ENCODE peak calls at places on chromosomes 5 and 9, in eight cellular contexts. One of them, this sample, is unnamed.

GRCh38 chr9:107005201-107005600 is 142.2 kb downstream of the ZNF462 start:
- DNase-seq in Jurkat, Clone E6-1: no peak
- DNase-seq in CD8-positive, alpha-beta T cell: no peak
- DNase-seq in NCI-H1092 treated with DMSO at 0.1 percent for 48 hours: no peak
- DNase-seq in SJCRH30: no peak
- DNase-seq in AG08396: no peak
- DNase-seq in A172: no peak
- DNase-seq in kidney tubule cell: no peak
- DNase-seq in this sample: no peak

GRCh38 chr9:86599565-86599964 is 245.4 kb upstream of the TUT7 start:
- DNase-seq in Jurkat, Clone E6-1: no peak
- DNase-seq in kidney tubule cell: no peak
- DNase-seq in CD8-positive, alpha-beta T cell: no peak
- DNase-seq in SJCRH30: peak
- DNase-seq in NCI-H1092 treated with DMSO at 0.1 percent for 48 hours: no peak
- DNase-seq in AG08396: no peak
- DNase-seq in A172: no peak
- DNase-seq in this sample: no peak

GRCh38 chr5:129807162-129807814 is 59.4 kb downstream of the MINAR2 start:
- DNase-seq in kidney tubule cell: peak
- DNase-seq in NCI-H1092 treated with DMSO at 0.1 percent for 48 hours: no peak
- DNase-seq in Jurkat, Clone E6-1: no peak
- DNase-seq in CD8-positive, alpha-beta T cell: no peak
- DNase-seq in AG08396: no peak
- DNase-seq in SJCRH30: no peak
- DNase-seq in A172: no peak
- DNase-seq in this sample: no peak

GRCh38 chr5:72541501-72542235 is 34.5 kb upstream of the ZNF366 start:
- DNase-seq in A172: no peak
- DNase-seq in SJCRH30: no peak
- DNase-seq in kidney tubule cell: no peak
- DNase-seq in Jurkat, Clone E6-1: no peak
- DNase-seq in NCI-H1092 treated with DMSO at 0.1 percent for 48 hours: no peak
- DNase-seq in CD8-positive, alpha-beta T cell: no peak
- DNase-seq in AG08396: no peak
- DNase-seq in this sample: no peak

GRCh38 chr5:100709771-100710170 is 174.6 kb downstream of the FAM174A start:
- DNase-seq in NCI-H1092 treated with DMSO at 0.1 percent for 48 hours: no peak
- DNase-seq in A172: no peak
- DNase-seq in AG08396: no peak
- DNase-seq in Jurkat, Clone E6-1: no peak
- DNase-seq in SJCRH30: no peak
- DNase-seq in kidney tubule cell: no peak
- DNase-seq in CD8-positive, alpha-beta T cell: no peak
- DNase-seq in this sample: no peak

GRCh38 chr5:83531661-83532060 is 60.1 kb downstream of the VCAN start:
- DNase-seq in A172: no peak
- DNase-seq in Jurkat, Clone E6-1: no peak
- DNase-seq in NCI-H1092 treated with DMSO at 0.1 percent for 48 hours: no peak
- DNase-seq in AG08396: no peak
- DNase-seq in SJCRH30: no peak
- DNase-seq in kidney tubule cell: no peak
- DNase-seq in CD8-positive, alpha-beta T cell: no peak
- DNase-seq in this sample: no peak

GRCh38 chr5:19886123-19886921 is 101.7 kb downstream of the CDH18 start:
- DNase-seq in NCI-H1092 treated with DMSO at 0.1 percent for 48 hours: peak
- DNase-seq in SJCRH30: no peak
- DNase-seq in kidney tubule cell: peak
- DNase-seq in Jurkat, Clone E6-1: no peak
- DNase-seq in CD8-positive, alpha-beta T cell: no peak
- DNase-seq in AG08396: peak
- DNase-seq in A172: peak
- DNase-seq in this sample: no peak

GRCh38 chr5:10534491-10535236 is 29.2 kb upstream of the ANKRD33B start:
- DNase-seq in Jurkat, Clone E6-1: no peak
- DNase-seq in NCI-H1092 treated with DMSO at 0.1 percent for 48 hours: no peak
- DNase-seq in AG08396: no peak
- DNase-seq in kidney tubule cell: no peak
- DNase-seq in SJCRH30: no peak
- DNase-seq in A172: no peak
- DNase-seq in CD8-positive, alpha-beta T cell: no peak
- DNase-seq in this sample: no peak

GRCh38 chr5:10556331-10556807 is 7.5 kb upstream of the ANKRD33B start:
- DNase-seq in kidney tubule cell: peak
- DNase-seq in AG08396: peak
- DNase-seq in NCI-H1092 treated with DMSO at 0.1 percent for 48 hours: no peak
- DNase-seq in A172: peak
- DNase-seq in SJCRH30: peak
- DNase-seq in Jurkat, Clone E6-1: no peak
- DNase-seq in CD8-positive, alpha-beta T cell: no peak
- DNase-seq in this sample: no peak

GRCh38 chr9:128152781-128153116 is 3.5 kb downstream of the LCN2 start:
- DNase-seq in NCI-H1092 treated with DMSO at 0.1 percent for 48 hours: no peak
- DNase-seq in AG08396: no peak
- DNase-seq in Jurkat, Clone E6-1: no peak
- DNase-seq in SJCRH30: no peak
- DNase-seq in kidney tubule cell: no peak
- DNase-seq in A172: no peak
- DNase-seq in CD8-positive, alpha-beta T cell: no peak
- DNase-seq in this sample: no peak

GRCh38 chr5:14487896-14488570 is 93.6 kb upstream of the OTULINL start:
- DNase-seq in A172: no peak
- DNase-seq in CD8-positive, alpha-beta T cell: no peak
- DNase-seq in Jurkat, Clone E6-1: no peak
- DNase-seq in SJCRH30: no peak
- DNase-seq in kidney tubule cell: no peak
- DNase-seq in NCI-H1092 treated with DMSO at 0.1 percent for 48 hours: no peak
- DNase-seq in AG08396: no peak
- DNase-seq in this sample: no peak

GRCh38 chr9:76200315-76200714 is 193.9 kb downstream of the RFK start:
- DNase-seq in Jurkat, Clone E6-1: no peak
- DNase-seq in CD8-positive, alpha-beta T cell: no peak
- DNase-seq in AG08396: peak
- DNase-seq in SJCRH30: no peak
- DNase-seq in NCI-H1092 treated with DMSO at 0.1 percent for 48 hours: no peak
- DNase-seq in kidney tubule cell: no peak
- DNase-seq in A172: no peak
- DNase-seq in this sample: no peak

GRCh38 chr5:179319741-179320281 is 25.4 kb downstream of the ADAMTS2 start:
- DNase-seq in A172: no peak
- DNase-seq in SJCRH30: no peak
- DNase-seq in Jurkat, Clone E6-1: no peak
- DNase-seq in kidney tubule cell: no peak
- DNase-seq in CD8-positive, alpha-beta T cell: no peak
- DNase-seq in NCI-H1092 treated with DMSO at 0.1 percent for 48 hours: no peak
- DNase-seq in AG08396: no peak
- DNase-seq in this sample: no peak

GRCh38 chr5:170757182-170757601 is 26.3 kb upstream of the GABRP start:
- DNase-seq in NCI-H1092 treated with DMSO at 0.1 percent for 48 hours: no peak
- DNase-seq in SJCRH30: no peak
- DNase-seq in kidney tubule cell: peak
- DNase-seq in CD8-positive, alpha-beta T cell: no peak
- DNase-seq in Jurkat, Clone E6-1: no peak
- DNase-seq in A172: peak
- DNase-seq in AG08396: no peak
- DNase-seq in this sample: peak

GRCh38 chr5:79236364-79236969 is 536 bp downstream of the JMY start:
- DNase-seq in A172: no peak
- DNase-seq in NCI-H1092 treated with DMSO at 0.1 percent for 48 hours: peak
- DNase-seq in Jurkat, Clone E6-1: no peak
- DNase-seq in kidney tubule cell: peak
- DNase-seq in SJCRH30: peak
- DNase-seq in CD8-positive, alpha-beta T cell: peak
- DNase-seq in AG08396: peak
- DNase-seq in this sample: no peak

GRCh38 chr5:132267166-132267739 is 9.8 kb downstream of the PDLIM4 start:
- DNase-seq in NCI-H1092 treated with DMSO at 0.1 percent for 48 hours: no peak
- DNase-seq in CD8-positive, alpha-beta T cell: no peak
- DNase-seq in AG08396: no peak
- DNase-seq in kidney tubule cell: no peak
- DNase-seq in A172: no peak
- DNase-seq in SJCRH30: no peak
- DNase-seq in Jurkat, Clone E6-1: no peak
- DNase-seq in this sample: no peak

GRCh38 chr9:131303702-131304101 is 14.2 kb downstream of the PLPP7 start:
- DNase-seq in SJCRH30: no peak
- DNase-seq in CD8-positive, alpha-beta T cell: no peak
- DNase-seq in NCI-H1092 treated with DMSO at 0.1 percent for 48 hours: no peak
- DNase-seq in Jurkat, Clone E6-1: no peak
- DNase-seq in A172: no peak
- DNase-seq in AG08396: no peak
- DNase-seq in kidney tubule cell: no peak
- DNase-seq in this sample: no peak

GRCh38 chr9:103999375-104000062 is 94.6 kb upstream of the SMC2 start:
- DNase-seq in AG08396: no peak
- DNase-seq in CD8-positive, alpha-beta T cell: no peak
- DNase-seq in Jurkat, Clone E6-1: no peak
- DNase-seq in SJCRH30: no peak
- DNase-seq in kidney tubule cell: no peak
- DNase-seq in A172: no peak
- DNase-seq in NCI-H1092 treated with DMSO at 0.1 percent for 48 hours: no peak
- DNase-seq in this sample: no peak

GRCh38 chr9:110807956-110808598 is 139.5 kb downstream of the MUSK start:
- DNase-seq in AG08396: no peak
- DNase-seq in SJCRH30: no peak
- DNase-seq in Jurkat, Clone E6-1: no peak
- DNase-seq in CD8-positive, alpha-beta T cell: no peak
- DNase-seq in A172: no peak
- DNase-seq in kidney tubule cell: peak
- DNase-seq in NCI-H1092 treated with DMSO at 0.1 percent for 48 hours: no peak
- DNase-seq in this sample: no peak

This sample was measured in mucosa of gallbladder.